ENCODE peak calls at places on chromosome 15, in seven cellular contexts. One of them, this sample, is unnamed.
A peak's percentile ranks its signal among the peaks of the same experiment; 100 is the strongest.

GRCh38 chr15:68576253-68577236 is 2.2 kb upstream of the CORO2B start:
- DNase-seq in HCT116: no peak
- DNase-seq in A549: no peak
- DNase-seq in K562: no peak
- DNase-seq in IMR-90: no peak
- DNase-seq in GM12878: no peak
- DNase-seq in HepG2: no peak
- DNase-seq in this sample: no peak

GRCh38 chr15:74257105-74257504 is 21.0 kb downstream of the CCDC33 start:
- DNase-seq in HCT116: no peak
- DNase-seq in HepG2: no peak
- DNase-seq in IMR-90: no peak
- DNase-seq in A549: no peak
- DNase-seq in K562: no peak
- DNase-seq in GM12878: no peak
- DNase-seq in this sample: no peak

GRCh38 chr15:69755571-69756310 is 303.1 kb downstream of the RPLP1 start:
- DNase-seq in HepG2: no peak
- DNase-seq in K562: no peak
- DNase-seq in HCT116: no peak
- DNase-seq in IMR-90: no peak
- DNase-seq in A549: no peak
- DNase-seq in GM12878: peak; percentile 93
- DNase-seq in this sample: no peak

GRCh38 chr15:34665498-34666116 is 82.2 kb upstream of the GOLGA8B start:
- DNase-seq in A549: no peak
- DNase-seq in K562: no peak
- DNase-seq in HepG2: no peak
- DNase-seq in GM12878: no peak
- DNase-seq in HCT116: no peak
- DNase-seq in IMR-90: no peak
- DNase-seq in this sample: no peak

GRCh38 chr15:73388256-73388781 is 19.6 kb upstream of the HCN4 start:
- DNase-seq in HepG2: peak; percentile 26
- DNase-seq in K562: no peak
- DNase-seq in A549: peak; percentile 75
- DNase-seq in GM12878: no peak
- DNase-seq in HCT116: peak; percentile 72
- DNase-seq in IMR-90: peak; percentile 68
- DNase-seq in this sample: no peak

GRCh38 chr15:74768771-74769342 is 13.0 kb upstream of the CSK start:
- DNase-seq in HepG2: peak; percentile 55
- DNase-seq in A549: peak; percentile 71
- DNase-seq in GM12878: no peak
- DNase-seq in HCT116: peak; percentile 42
- DNase-seq in IMR-90: peak; percentile 41
- DNase-seq in K562: peak; percentile 75
- DNase-seq in this sample: peak; percentile 82

GRCh38 chr15:35822153-35822552 is 276.2 kb upstream of the DPH6 start:
- DNase-seq in IMR-90: no peak
- DNase-seq in HCT116: no peak
- DNase-seq in A549: no peak
- DNase-seq in K562: no peak
- DNase-seq in HepG2: no peak
- DNase-seq in GM12878: no peak
- DNase-seq in this sample: no peak

GRCh38 chr15:40952301-40952900 is 870 bp upstream of the CHAC1 start:
- DNase-seq in A549: no peak
- DNase-seq in IMR-90: no peak
- DNase-seq in HepG2: no peak
- DNase-seq in K562: no peak
- DNase-seq in GM12878: no peak
- DNase-seq in HCT116: no peak
- DNase-seq in this sample: no peak

GRCh38 chr15:36152961-36153360 is 426.5 kb upstream of the CDIN1 start:
- DNase-seq in IMR-90: no peak
- DNase-seq in HCT116: no peak
- DNase-seq in K562: no peak
- DNase-seq in GM12878: no peak
- DNase-seq in A549: no peak
- DNase-seq in HepG2: no peak
- DNase-seq in this sample: no peak

GRCh38 chr15:93997071-93997658 is 234.2 kb upstream of the MCTP2 start:
- DNase-seq in IMR-90: peak; percentile 4
- DNase-seq in HepG2: peak; percentile 8
- DNase-seq in GM12878: no peak
- DNase-seq in K562: no peak
- DNase-seq in A549: peak; percentile 28
- DNase-seq in HCT116: peak; percentile 7
- DNase-seq in this sample: no peak

GRCh38 chr15:89383635-89384604 is 49.3 kb upstream of the POLG start:
- DNase-seq in IMR-90: peak; percentile 11
- DNase-seq in HCT116: no peak
- DNase-seq in HepG2: no peak
- DNase-seq in K562: no peak
- DNase-seq in A549: peak; percentile 56
- DNase-seq in GM12878: no peak
- DNase-seq in this sample: no peak

DNA sequence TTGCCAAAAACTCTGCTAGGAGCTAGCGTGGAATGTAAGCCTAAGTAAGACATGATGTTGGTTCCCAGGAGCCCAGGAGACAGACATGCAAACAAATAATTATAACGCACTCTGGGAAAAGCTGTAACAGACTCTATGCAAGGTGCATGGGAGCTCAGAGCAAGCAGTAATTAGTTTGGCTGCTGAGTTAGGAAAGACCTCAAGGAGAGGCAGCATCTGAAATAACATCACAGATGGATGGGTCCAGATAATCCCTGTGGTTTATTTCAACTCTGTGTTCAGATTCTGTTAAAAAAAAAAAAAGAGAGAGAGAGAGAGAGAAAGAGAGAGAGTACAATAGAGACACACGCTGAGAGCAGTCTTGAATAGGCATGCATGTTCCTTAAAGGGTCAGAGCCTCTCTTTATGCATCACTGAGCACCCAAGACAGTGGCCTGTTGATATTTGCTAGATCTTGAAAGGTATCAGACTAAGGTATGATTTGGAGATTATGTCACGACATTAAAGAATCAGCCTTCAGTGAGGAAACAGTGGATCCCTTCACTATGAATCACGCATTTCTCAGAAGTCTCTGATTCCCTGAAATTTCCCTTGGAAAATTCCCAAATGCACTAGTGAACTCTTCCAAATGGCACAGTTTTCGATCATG is 124.4 kb upstream of the LIPC start:
- DNase-seq in IMR-90: peak; percentile 77
- DNase-seq in HepG2: no peak
- DNase-seq in HCT116: no peak
- DNase-seq in K562: no peak
- DNase-seq in A549: no peak
- DNase-seq in GM12878: no peak
- DNase-seq in this sample: no peak
- TF ChIP-seq CEBPB in IMR-90: peak; percentile 31
- TF ChIP-seq CEBPB in HepG2: no peak
- TF ChIP-seq CEBPB in HCT116: no peak
- TF ChIP-seq CEBPB in K562: no peak
- TF ChIP-seq CEBPB in A549: no peak
- TF ChIP-seq CEBPB in GM12878: no peak
- TF ChIP-seq CEBPB in this sample: no peak

GRCh38 chr15:48565560-48566482 is 79.7 kb downstream of the FBN1 start:
- DNase-seq in HCT116: no peak
- DNase-seq in GM12878: no peak
- DNase-seq in IMR-90: peak; percentile 91
- DNase-seq in HepG2: no peak
- DNase-seq in A549: peak; percentile 39
- DNase-seq in K562: no peak
- DNase-seq in this sample: no peak
- TF ChIP-seq CEBPB in HCT116: no peak
- TF ChIP-seq CEBPB in GM12878: no peak
- TF ChIP-seq CEBPB in IMR-90: peak; percentile 78
- TF ChIP-seq CEBPB in HepG2: no peak
- TF ChIP-seq CEBPB in A549: peak; percentile 13
- TF ChIP-seq CEBPB in K562: no peak
- TF ChIP-seq CEBPB in this sample: no peak

DNA sequence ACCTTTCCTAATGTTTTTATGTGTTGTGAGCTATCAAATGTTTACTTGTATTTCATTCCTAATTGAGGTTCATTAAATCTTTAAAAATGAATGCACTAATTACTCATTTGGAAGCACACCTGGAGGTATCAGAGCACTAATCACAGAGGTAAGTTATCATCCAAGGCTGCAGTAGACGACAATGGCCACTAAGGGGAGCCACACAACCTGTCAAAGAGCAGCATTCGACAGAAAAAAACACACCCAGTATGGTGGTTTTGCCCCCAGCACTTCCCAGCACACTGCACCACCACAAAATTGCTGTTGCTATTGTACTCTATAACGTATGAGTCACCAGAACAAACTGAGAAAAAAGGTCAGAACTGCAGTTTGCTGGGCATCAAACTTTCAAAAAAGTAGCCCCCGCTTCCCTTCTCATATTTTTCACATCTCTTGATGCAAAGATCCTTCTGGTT is 205.9 kb upstream of the IGF1R start:
- DNase-seq in HCT116: peak; percentile 57
- DNase-seq in IMR-90: peak; percentile 82
- DNase-seq in A549: peak; percentile 86
- DNase-seq in K562: peak; percentile 65
- DNase-seq in GM12878: no peak
- DNase-seq in HepG2: peak; percentile 51
- DNase-seq in this sample: peak; percentile 80
- TF ChIP-seq CEBPB in HCT116: no peak
- TF ChIP-seq CEBPB in IMR-90: no peak
- TF ChIP-seq CEBPB in A549: no peak
- TF ChIP-seq CEBPB in K562: no peak
- TF ChIP-seq CEBPB in GM12878: no peak
- TF ChIP-seq CEBPB in HepG2: no peak
- TF ChIP-seq CEBPB in this sample: no peak

GRCh38 chr15:66716668-66717025 is 14.6 kb downstream of the SMAD6 start:
- DNase-seq in GM12878: no peak
- DNase-seq in K562: no peak
- DNase-seq in A549: no peak
- DNase-seq in IMR-90: no peak
- DNase-seq in HepG2: no peak
- DNase-seq in HCT116: no peak
- DNase-seq in this sample: no peak
- TF ChIP-seq CEBPB in GM12878: no peak
- TF ChIP-seq CEBPB in K562: no peak
- TF ChIP-seq CEBPB in A549: no peak
- TF ChIP-seq CEBPB in IMR-90: no peak
- TF ChIP-seq CEBPB in HepG2: no peak
- TF ChIP-seq CEBPB in HCT116: no peak
- TF ChIP-seq CEBPB in this sample: no peak

DNA sequence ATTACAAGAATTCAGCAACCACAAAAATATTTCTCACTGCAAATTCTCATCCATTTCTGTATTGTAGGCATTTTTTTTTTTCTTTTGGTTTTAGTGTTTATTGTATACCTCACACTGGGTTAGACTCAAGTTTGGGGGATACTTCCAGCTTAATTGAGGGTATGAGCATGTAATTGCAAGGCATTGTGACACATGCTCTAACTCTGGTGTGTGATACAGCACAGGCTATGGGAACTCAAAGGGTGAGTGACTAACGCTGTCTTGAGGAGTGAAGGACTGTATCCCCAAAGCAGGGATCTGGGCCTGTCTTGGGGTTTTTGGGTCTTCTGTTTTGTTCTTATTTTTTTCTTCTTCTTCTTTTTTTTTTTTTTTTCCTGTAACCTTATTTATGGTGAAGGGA is 26.8 kb downstream of the MAP2K1 start:
- DNase-seq in GM12878: no peak
- DNase-seq in K562: no peak
- DNase-seq in A549: no peak
- DNase-seq in HCT116: no peak
- DNase-seq in HepG2: no peak
- DNase-seq in IMR-90: no peak
- DNase-seq in this sample: no peak
- TF ChIP-seq CEBPB in GM12878: no peak
- TF ChIP-seq CEBPB in K562: no peak
- TF ChIP-seq CEBPB in A549: no peak
- TF ChIP-seq CEBPB in HCT116: no peak
- TF ChIP-seq CEBPB in HepG2: no peak
- TF ChIP-seq CEBPB in IMR-90: no peak
- TF ChIP-seq CEBPB in this sample: no peak

GRCh38 chr15:64883097-64883581 is 28.6 kb upstream of the ANKDD1A start:
- DNase-seq in K562: no peak
- DNase-seq in A549: no peak
- DNase-seq in HCT116: no peak
- DNase-seq in GM12878: peak; percentile 83
- DNase-seq in HepG2: no peak
- DNase-seq in IMR-90: peak; percentile 33
- DNase-seq in this sample: no peak
- TF ChIP-seq CEBPB in K562: no peak
- TF ChIP-seq CEBPB in A549: no peak
- TF ChIP-seq CEBPB in HCT116: no peak
- TF ChIP-seq CEBPB in GM12878: no peak
- TF ChIP-seq CEBPB in HepG2: no peak
- TF ChIP-seq CEBPB in IMR-90: no peak
- TF ChIP-seq CEBPB in this sample: no peak

This sample was measured in H1.